ENCODE peak calls at places on chromosomes 3 and 15, in four cellular contexts. S is lower lobe of right lung, Q is GM12878, X is spleen. E is an unnamed sample.
A peak's percentile ranks its signal among the peaks of the same experiment; 100 is the strongest.

GRCh38 chr3:128060473-128061381 is 8.5 kb downstream of the SEC61A1 start:
- DNase-seq in Q (no peak), X (no peak), S (no peak), E (no peak)

GRCh38 chr3:122012821-122013220 is 9.2 kb downstream of the ILDR1 start:
- DNase-seq in X (no peak), S (no peak), Q (no peak), E (no peak)

GRCh38 chr3:32493437-32494414 is 8.9 kb downstream of the CMTM6 start:
- DNase-seq in S (no peak), X (no peak), Q (no peak), E (no peak)

GRCh38 chr3:173897631-173898030 is 500.1 kb downstream of the NLGN1 start:
- DNase-seq in X (no peak), S (no peak), Q (no peak), E (no peak)

GRCh38 chr15:42194502-42194901 is 13.6 kb downstream of the VPS39 start:
- DNase-seq in S (peak; percentile 52), Q (no peak), X (no peak), E (peak; percentile 3)

GRCh38 chr15:31279221-31280036 is 47.2 kb upstream of the KLF13 start:
- DNase-seq in Q (no peak), X (peak; percentile 48), S (no peak), E (no peak)

GRCh38 chr3:176953106-176954080 is 243.9 kb downstream of the TBL1XR1 start:
- DNase-seq in Q (no peak), X (no peak), S (no peak), E (no peak)

GRCh38 chr3:111820651-111821050 is 38.4 kb upstream of the PHLDB2 start:
- DNase-seq in Q (no peak), S (no peak), X (no peak), E (no peak)

GRCh38 chr3:67419779-67420178 is 234.6 kb downstream of the SUCLG2 start:
- DNase-seq in S (no peak), Q (no peak), X (no peak), E (no peak)

GRCh38 chr3:20352547-20353164 is 166.7 kb upstream of the SGO1 start:
- DNase-seq in X (no peak), Q (no peak), S (no peak), E (no peak)

GRCh38 chr15:90165659-90166489 is 35.3 kb upstream of the SEMA4B start:
- DNase-seq in Q (peak; percentile 64), S (peak; percentile 87), X (no peak), E (peak; percentile 71)

GRCh38 chr3:171374260-171374659 is 85.9 kb downstream of the TNIK start:
- DNase-seq in Q (no peak), S (no peak), X (no peak), E (no peak)

GRCh38 chr3:51997935-51998596 is 2.4 kb upstream of the RPL29 start:
- DNase-seq in Q (no peak), X (no peak), S (no peak), E (no peak)

GRCh38 chr15:41999290-42000285 is 21.3 kb downstream of the PLA2G4E start:
- DNase-seq in X (no peak), S (no peak), Q (no peak), E (no peak)

GRCh38 chr3:51712511-51712931 is 5.7 kb downstream of the GRM2 start:
- DNase-seq in X (no peak), S (no peak), Q (no peak), E (no peak)

GRCh38 chr3:43629254-43629653 is 7.4 kb upstream of the ANO10 start:
- DNase-seq in X (no peak), Q (no peak), S (no peak), E (no peak)

GRCh38 chr15:70264014-70264492 is 166.3 kb upstream of the TLE3 start:
- DNase-seq in X (peak; percentile 46), S (no peak), Q (no peak), E (no peak)

GRCh38 chr3:50542177-50543034 is 25.1 kb downstream of the C3orf18 start:
- DNase-seq in Q (no peak), X (peak; percentile 81), S (peak; percentile 70), E (no peak)

GRCh38 chr3:22990291-22991200 is 212.6 kb upstream of the UBE2E2 start:
- DNase-seq in S (no peak), Q (no peak), X (no peak), E (no peak)

GRCh38 chr3:129702934-129703712 is 96.6 kb upstream of the PLXND1 start:
- DNase-seq in Q (no peak), S (no peak), X (no peak), E (no peak)

GRCh38 chr3:147369671-147370123 is 36.6 kb downstream of the ZIC4 start:
- DNase-seq in Q (no peak), S (no peak), X (no peak), E (no peak)

GRCh38 chr3:113736548-113737089 is 9.4 kb downstream of the NAA50 start:
- DNase-seq in S (no peak), X (no peak), Q (peak; percentile 44), E (no peak)

GRCh38 chr15:68363353-68363752 is 68.6 kb downstream of the ITGA11 start:
- DNase-seq in S (no peak), Q (no peak), X (no peak), E (no peak)

GRCh38 chr15:81410318-81410753 is 36.3 kb upstream of the TMC3 start:
- DNase-seq in X (no peak), S (no peak), Q (no peak), E (peak; percentile 9)

GRCh38 chr15:57570994-57571393 is 20.7 kb upstream of the MYZAP start:
- DNase-seq in Q (no peak), S (no peak), X (no peak), E (no peak)

GRCh38 chr3:195184716-195185421 is 86.1 kb downstream of the XXYLT1 start:
- DNase-seq in X (no peak), S (no peak), Q (no peak), E (no peak)

GRCh38 chr3:195185574-195185973 is 85.4 kb downstream of the XXYLT1 start:
- DNase-seq in S (peak; percentile 64), Q (no peak), X (no peak), E (no peak)

GRCh38 chr3:195188530-195188917 is 82.4 kb downstream of the XXYLT1 start:
- DNase-seq in Q (no peak), S (no peak), X (no peak), E (no peak)

GRCh38 chr3:195187609-195188529 is 83.1 kb downstream of the XXYLT1 start:
- DNase-seq in S (no peak), X (no peak), Q (no peak), E (no peak)

DNA sequence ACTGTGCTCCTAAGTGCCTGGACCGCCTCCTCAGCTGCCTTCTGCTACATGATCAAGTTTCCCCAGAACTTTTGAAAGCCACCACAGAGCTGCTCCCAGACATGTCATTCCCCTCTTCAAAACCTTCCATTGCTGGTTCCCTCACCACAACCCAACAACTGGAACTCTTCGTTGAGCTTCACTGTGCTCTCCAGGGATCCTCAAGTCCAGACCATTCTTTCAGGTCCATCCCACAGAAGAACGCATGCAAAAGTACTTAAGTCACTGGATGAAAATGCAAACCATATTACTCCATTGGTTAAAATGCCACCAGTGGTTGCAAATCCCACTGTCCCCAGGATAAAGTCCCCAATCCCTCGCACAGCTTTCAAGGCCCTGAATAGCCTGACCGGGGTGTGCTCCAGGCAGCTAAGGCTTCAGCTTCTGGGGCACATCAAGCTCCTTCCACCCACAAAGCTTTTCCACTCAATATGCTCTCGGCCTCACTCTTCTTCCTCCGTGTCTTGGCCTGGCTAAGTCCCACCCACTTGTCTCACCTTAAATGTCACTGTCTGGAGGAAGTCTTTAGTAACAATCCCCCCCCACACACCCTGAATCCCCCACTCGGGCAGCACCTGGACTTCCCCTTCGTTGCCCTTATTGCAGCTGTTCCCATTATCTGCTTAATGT is 84.8 kb downstream of the XXYLT1 start:
- DNase-seq in S (no peak), Q (no peak), X (no peak), E (no peak)
- TF ChIP-seq CTCF in S (no peak), Q (no peak), X (no peak), E (no peak)

GRCh38 chr15:100385300-100385699 is 43.5 kb upstream of the ADAMTS17 start:
- DNase-seq in Q (no peak), X (no peak), S (no peak), E (no peak)
- H3K9me3 ChIP-seq in Q (peaks cover 3% of the 10 kb centered on the region), X (peaks cover 48% of the 10 kb centered on the region), S (peaks cover 30% of the 10 kb centered on the region), E (peaks cover 26% of the 10 kb centered on the region)

DNA sequence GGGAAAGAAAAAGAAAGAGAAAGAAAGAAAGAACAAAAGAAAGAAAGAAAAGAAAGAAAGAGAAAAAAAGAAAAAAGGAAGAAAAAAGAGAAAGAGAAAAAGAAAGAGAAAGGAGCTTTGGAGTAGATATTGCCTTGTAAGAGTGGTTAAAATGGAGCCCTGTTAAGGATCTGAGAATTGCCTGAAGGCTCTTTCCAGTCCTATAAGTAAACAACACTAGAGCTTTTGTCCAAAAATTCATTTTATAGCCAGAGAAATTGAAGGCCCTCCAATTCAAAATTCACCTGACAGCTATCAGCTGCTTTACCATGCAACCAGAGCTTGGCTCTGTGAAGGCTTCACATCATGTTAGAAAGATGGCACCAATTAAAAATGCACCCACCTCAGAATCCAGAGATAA is 102.1 kb upstream of the FRMD4B start:
- DNase-seq in Q (no peak), S (no peak), X (no peak), E (no peak)
- TF ChIP-seq CTCF in Q (no peak), S (no peak), X (no peak), E (no peak)

DNA sequence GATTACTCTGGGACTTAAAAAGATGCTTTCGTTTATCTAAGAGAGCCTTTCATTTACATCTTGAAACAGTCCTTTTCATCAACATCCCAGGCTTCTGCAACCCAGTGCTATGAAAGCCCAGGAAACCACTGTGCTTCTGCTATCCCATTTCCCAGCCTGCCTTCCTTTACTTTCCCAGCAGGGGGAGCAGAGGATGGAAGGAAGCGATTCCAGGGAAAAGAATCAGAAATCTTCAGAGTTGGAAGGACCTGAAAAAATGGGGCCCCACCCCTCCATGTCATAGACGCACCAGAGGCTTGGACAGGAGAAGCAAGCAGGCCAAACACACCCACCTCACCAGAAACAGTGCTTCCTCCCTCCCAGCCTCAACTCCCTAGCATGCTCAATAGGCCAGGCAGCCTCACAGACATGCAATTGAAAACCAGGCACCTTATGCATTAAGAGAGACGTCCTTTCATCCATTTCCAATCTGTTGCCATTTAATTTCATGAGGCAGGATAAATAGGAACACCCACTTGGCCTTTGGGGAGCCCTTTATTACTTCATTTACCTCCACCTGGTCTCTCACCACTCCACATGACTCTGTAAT is 584.1 kb downstream of the NTRK3 start:
- DNase-seq in S (no peak), Q (no peak), X (no peak), E (no peak)
- H3K9me3 ChIP-seq in S (peaks cover 6% of the 10 kb centered on the region), Q (no peaks in the 10 kb centered on the region), X (peaks cover 31% of the 10 kb centered on the region), E (no peaks in the 10 kb centered on the region)

GRCh38 chr15:48976444-48977088 is 12.8 kb upstream of the SHC4 start:
- DNase-seq in S (no peak), X (no peak), Q (no peak), E (no peak)

GRCh38 chr15:48975713-48976419 is 12.1 kb upstream of the SHC4 start:
- DNase-seq in Q (no peak), S (peak; percentile 85), X (peak; percentile 93), E (no peak)

GRCh38 chr15:48978638-48979037 is 14.9 kb upstream of the SHC4 start:
- DNase-seq in S (no peak), Q (no peak), X (no peak), E (no peak)

GRCh38 chr15:48972750-48973503 is 9.2 kb upstream of the SHC4 start:
- DNase-seq in Q (no peak), S (no peak), X (no peak), E (no peak)

GRCh38 chr15:48974865-48975264 is 11.1 kb upstream of the SHC4 start:
- DNase-seq in Q (no peak), X (no peak), S (no peak), E (no peak)
- TF ChIP-seq CTCF in Q (no peak), X (no peak), S (no peak), E (no peak)

E was measured in thoracic aorta.